ENCODE peak calls at places on chromosomes 4 and X, in five cellular contexts. D is HCT116, E is prostate gland, S is H1, B is HepG2. A is an unnamed sample.

GRCh38 chrX:107825698-107826285 is at the start of gene MID2:
- DNase-seq in D (peak), E (peak), S (peak), B (no peak), A (peak)

GRCh38 chr4:176054942-176055341 is 10.7 kb upstream of the WDR17 start:
- DNase-seq in D (no peak), E (no peak), S (no peak), B (no peak), A (no peak)

GRCh38 chrX:20060961-20061868 is 55.5 kb downstream of the MAP7D2 start:
- DNase-seq in D (no peak), E (no peak), S (no peak), B (no peak), A (peak)

GRCh38 chrX:27086221-27086620 is 376.9 kb downstream of the PPP4R3C start:
- DNase-seq in D (no peak), E (no peak), S (no peak), B (no peak), A (no peak)

GRCh38 chr4:110631582-110632505 is 9.0 kb upstream of the PITX2 start:
- DNase-seq in D (peak), E (peak), S (peak), B (peak), A (peak)

GRCh38 chrX:11059923-11060322 is 51.2 kb upstream of the HCCS start:
- DNase-seq in D (no peak), E (no peak), S (no peak), B (no peak), A (no peak)

GRCh38 chr4:107520368-107520767 is 199.7 kb downstream of the PAPSS1 start:
- DNase-seq in D (no peak), E (no peak), S (no peak), B (peak), A (no peak)

GRCh38 chr4:159828687-159829086 is 725.8 kb downstream of the RAPGEF2 start:
- DNase-seq in D (no peak), E (no peak), S (no peak), B (no peak), A (no peak)

GRCh38 chr4:36823199-36823967 is 421.2 kb upstream of the NWD2 start:
- DNase-seq in D (no peak), E (no peak), S (no peak), B (no peak), A (no peak)

DNA sequence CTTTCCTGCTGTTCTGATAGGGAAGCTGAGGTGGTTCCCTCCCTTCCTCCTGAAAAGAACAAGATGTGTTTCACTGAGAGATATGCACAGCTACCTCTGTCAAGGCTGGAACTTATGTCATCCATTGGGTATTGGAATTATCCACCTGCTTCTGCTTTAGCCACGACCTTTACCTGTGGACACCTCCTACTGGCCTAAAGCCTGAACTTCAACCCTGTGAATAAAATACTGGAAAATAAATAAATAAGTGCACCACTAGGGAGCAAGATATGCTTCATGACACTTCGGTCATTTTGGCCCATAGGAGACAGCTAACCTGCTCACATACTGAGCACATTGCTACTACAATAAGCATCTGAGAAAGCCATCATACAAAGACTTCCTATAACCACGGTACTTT is 419.9 kb upstream of the NWD2 start:
- DNase-seq in D (peak), E (no peak), S (no peak), B (no peak), A (no peak)
- TF ChIP-seq CTCF in D (peak), E (no peak), S (peak), B (no peak), A (no peak)

GRCh38 chr4:40246547-40246900 is 49.7 kb downstream of the RHOH start:
- DNase-seq in D (no peak), E (no peak), S (no peak), B (no peak), A (no peak)
- TF ChIP-seq POLR2AphosphoS5 in D (no peak), E (no peak), S (no peak), B (no peak), A (no peak)

GRCh38 chr4:2795558-2796260 is 2.8 kb downstream of the SH3BP2 start:
- DNase-seq in D (no peak), E (no peak), S (no peak), B (no peak), A (peak)
- H3K27ac ChIP-seq in D (peak), E (peak), S (no peak), B (peak), A (peak)

GRCh38 chr4:149897784-149898183 is 82.1 kb upstream of the IQCM start:
- DNase-seq in D (peak), E (no peak), S (no peak), B (no peak), A (no peak)

GRCh38 chr4:149891381-149891780 is 75.7 kb upstream of the IQCM start:
- DNase-seq in D (no peak), E (no peak), S (no peak), B (no peak), A (no peak)

GRCh38 chr4:149901128-149901527 is 85.5 kb upstream of the IQCM start:
- DNase-seq in D (no peak), E (no peak), S (no peak), B (no peak), A (peak)

DNA sequence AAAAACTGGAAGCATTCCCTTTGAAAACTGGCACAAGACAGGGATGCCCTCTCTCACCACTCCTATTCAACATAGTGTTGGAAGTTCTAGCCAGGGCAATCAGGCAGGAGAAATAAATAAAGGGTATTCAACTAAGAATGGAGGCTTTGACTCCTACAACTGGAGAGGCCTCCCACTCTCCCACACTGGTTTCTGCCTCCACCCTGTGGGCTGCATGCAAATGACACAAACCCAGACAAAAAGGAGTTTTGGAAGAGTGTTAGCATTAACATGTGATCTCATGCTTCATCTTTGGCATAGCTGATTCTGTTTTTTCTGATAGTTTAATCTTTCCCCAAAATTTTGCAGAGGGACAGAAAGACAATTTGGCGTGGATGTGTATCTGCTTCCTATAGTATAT is 80.8 kb upstream of the IQCM start:
- DNase-seq in D (peak), E (no peak), S (no peak), B (no peak), A (no peak)
- TF ChIP-seq CTCF in D (peak), E (no peak), S (peak), B (peak), A (no peak)

DNA sequence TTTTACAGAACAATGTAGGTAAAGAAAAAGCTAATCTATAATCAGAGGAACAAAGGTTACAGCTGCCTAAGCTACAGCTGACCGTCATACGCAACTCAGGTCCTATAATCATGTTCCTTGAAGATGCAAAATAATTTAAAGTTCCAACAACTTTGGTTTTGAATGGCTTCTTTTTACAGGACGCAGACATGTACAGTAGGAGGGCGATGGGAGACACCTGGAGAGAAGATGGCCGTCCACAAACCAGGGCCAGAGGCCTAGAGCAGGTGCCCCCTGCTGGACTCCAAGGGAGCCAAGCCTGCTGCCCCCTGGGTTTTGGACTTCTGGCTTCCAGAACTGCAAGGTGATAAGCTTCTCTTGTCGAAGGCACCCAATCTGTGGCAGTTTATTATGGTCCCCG is 10.6 kb downstream of the HGFAC start:
- DNase-seq in D (peak), E (no peak), S (no peak), B (peak), A (no peak)
- TF ChIP-seq POLR2AphosphoS5 in D (no peak), E (no peak), S (no peak), B (no peak), A (no peak)

GRCh38 chr4:186348433-186348832 is 82.4 kb downstream of the F11 start:
- DNase-seq in D (no peak), E (no peak), S (no peak), B (no peak), A (no peak)

GRCh38 chr4:186347743-186348142 is 81.8 kb downstream of the F11 start:
- DNase-seq in D (no peak), E (no peak), S (no peak), B (no peak), A (no peak)

DNA sequence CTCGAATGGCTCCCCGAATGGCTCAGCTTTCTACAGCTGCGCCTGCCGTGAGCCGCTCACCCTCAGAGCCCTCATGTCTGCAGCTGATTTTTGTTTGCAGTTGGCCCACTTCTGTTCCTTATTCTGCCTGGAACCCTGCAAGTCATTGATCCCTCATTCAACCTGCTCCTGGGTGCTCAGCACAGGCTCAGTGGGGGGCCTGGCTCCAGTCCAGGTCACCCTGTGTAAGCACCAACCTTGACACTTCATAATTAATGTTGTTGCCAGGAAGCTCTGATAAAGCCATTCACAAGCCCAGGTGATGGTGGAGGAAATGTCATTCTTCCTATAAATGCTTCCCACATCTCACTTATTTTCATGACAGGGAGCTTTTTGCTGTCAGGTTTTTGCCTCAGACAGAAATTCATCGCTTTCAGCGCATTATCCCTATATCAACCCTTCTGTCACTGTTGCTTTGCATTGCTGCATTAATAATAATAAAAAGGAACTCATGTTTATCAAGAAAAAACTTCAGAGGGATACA is 85.7 kb downstream of the F11 start:
- DNase-seq in D (no peak), E (no peak), S (no peak), B (no peak), A (no peak)
- H3K27ac ChIP-seq in D (no peak), E (no peak), S (no peak), B (no peak), A (no peak)

GRCh38 chr4:113776016-113776415 is 14.5 kb upstream of the CAMK2D start:
- DNase-seq in D (no peak), E (no peak), S (no peak), B (no peak), A (no peak)

GRCh38 chr4:113783289-113783688 is 21.8 kb upstream of the CAMK2D start:
- DNase-seq in D (no peak), E (no peak), S (no peak), B (no peak), A (no peak)

GRCh38 chr4:113784497-113785254 is 23.1 kb upstream of the CAMK2D start:
- DNase-seq in D (peak), E (no peak), S (no peak), B (peak), A (no peak)

GRCh38 chr4:113776679-113777078 is 15.1 kb upstream of the CAMK2D start:
- DNase-seq in D (no peak), E (no peak), S (peak), B (no peak), A (no peak)

DNA sequence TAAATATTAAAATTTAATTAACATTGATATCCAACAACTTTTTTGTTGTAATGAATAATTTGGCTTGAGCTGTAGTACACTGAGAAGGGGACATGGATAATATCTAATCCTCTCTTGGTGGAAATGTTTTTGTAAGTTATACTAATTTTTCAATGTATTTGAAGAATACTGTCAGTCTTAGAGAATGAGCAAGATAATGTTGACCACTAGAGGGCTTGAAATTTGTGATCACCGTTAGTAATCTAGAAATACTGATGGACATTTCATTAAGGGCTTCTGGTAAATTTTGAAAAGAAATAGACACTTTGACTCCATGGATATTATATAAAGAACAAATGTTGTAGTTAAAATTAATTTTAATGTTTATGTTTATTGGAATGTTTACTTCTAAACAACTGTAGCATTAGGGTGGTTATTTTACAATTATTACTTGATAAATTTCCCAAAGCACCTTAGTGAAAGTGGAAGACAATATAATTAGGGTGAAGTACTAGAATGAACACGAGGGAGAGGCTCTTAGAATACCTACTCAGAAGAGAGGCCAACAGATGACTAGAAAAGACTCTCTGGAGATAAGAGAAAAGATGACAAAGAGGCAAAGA is 20.0 kb upstream of the CAMK2D start:
- DNase-seq in D (no peak), E (no peak), S (no peak), B (no peak), A (no peak)
- TF ChIP-seq CTCF in D (peak), E (peak), S (no peak), B (no peak), A (peak)

GRCh38 chr4:139734875-139735380 is 69.3 kb downstream of the MGST2 start:
- DNase-seq in D (no peak), E (peak), S (peak), B (no peak), A (peak)
- TF ChIP-seq POLR2AphosphoS5 in D (no peak), E (peak), S (peak), B (no peak), A (peak)

GRCh38 chrX:111005151-111005550 is 90.8 kb upstream of the PAK3 start:
- DNase-seq in D (no peak), E (no peak), S (no peak), B (no peak), A (no peak)
- H3K27ac ChIP-seq in D (no peak), E (no peak), S (no peak), B (no peak), A (no peak)

GRCh38 chr4:10736895-10737294 is 52.3 kb upstream of the CLNK start:
- DNase-seq in D (no peak), E (no peak), S (no peak), B (no peak), A (no peak)

GRCh38 chr4:10736266-10736665 is 51.7 kb upstream of the CLNK start:
- DNase-seq in D (no peak), E (no peak), S (no peak), B (no peak), A (no peak)

GRCh38 chr4:10733486-10733885 is 48.9 kb upstream of the CLNK start:
- DNase-seq in D (no peak), E (no peak), S (no peak), B (no peak), A (no peak)

GRCh38 chr4:10733016-10733415 is 48.4 kb upstream of the CLNK start:
- DNase-seq in D (no peak), E (no peak), S (no peak), B (no peak), A (no peak)

GRCh38 chr4:10734697-10735096 is 50.1 kb upstream of the CLNK start:
- DNase-seq in D (no peak), E (no peak), S (no peak), B (no peak), A (no peak)
- TF ChIP-seq CTCF in D (no peak), E (no peak), S (no peak), B (no peak), A (no peak)